ENCODE peak calls at places on chromosome 7, in seven cellular contexts. M, E, S, P, C, A and V are unnamed samples.

GRCh38 chr7:774161-775109 is 47.4 kb upstream of the PRKAR1B start:
- DNase-seq in C (peak; percentile 75), A (peak; percentile 13), E (peak; percentile 19), M (no peak), P (peak; percentile 69), S (peak; percentile 74), V (peak; percentile 67)

GRCh38 chr7:28867181-28867580 is 90.9 kb downstream of the TRIL start:
- DNase-seq in S (no peak), E (no peak), M (no peak), A (no peak), C (no peak), P (no peak), V (no peak)

GRCh38 chr7:117931314-117931713 is 58.1 kb upstream of the CTTNBP2 start:
- DNase-seq in M (no peak), P (no peak), C (no peak), E (no peak), A (no peak), S (no peak), V (no peak)

GRCh38 chr7:17844514-17845196 is 95.6 kb downstream of the SNX13 start:
- DNase-seq in A (no peak), P (no peak), E (no peak), S (no peak), C (peak; percentile 5), M (no peak), V (no peak)

GRCh38 chr7:108592633-108593277 is 23.1 kb downstream of the DNAJB9 start:
- DNase-seq in C (peak; percentile 44), S (no peak), A (peak; percentile 12), E (peak; percentile 93), P (no peak), M (peak; percentile 34), V (no peak)

GRCh38 chr7:19413444-19413965 is 268.3 kb upstream of the FERD3L start:
- DNase-seq in A (peak; percentile 60), C (no peak), S (no peak), E (no peak), P (no peak), M (no peak), V (no peak)

GRCh38 chr7:102284891-102285540 is 1.7 kb upstream of the SH2B2 start:
- DNase-seq in S (no peak), C (no peak), E (no peak), P (no peak), A (no peak), M (peak; percentile 59), V (no peak)

GRCh38 chr7:10655031-10655430 is 318.6 kb upstream of the PHF14 start:
- DNase-seq in A (no peak), S (no peak), E (no peak), C (no peak), P (no peak), M (no peak), V (no peak)

GRCh38 chr7:79787623-79788022 is 334.2 kb upstream of the MAGI2 start:
- DNase-seq in C (peak; percentile 78), M (no peak), P (no peak), E (no peak), S (no peak), A (peak; percentile 42), V (no peak)

GRCh38 chr7:11831383-11831726 is 643 bp downstream of the THSD7A start:
- DNase-seq in C (no peak), P (no peak), A (no peak), E (peak; percentile 86), M (no peak), S (no peak), V (no peak)

GRCh38 chr7:102098986-102099385 is 187.7 kb upstream of the SH2B2 start:
- DNase-seq in M (no peak), A (no peak), P (no peak), C (no peak), E (no peak), S (no peak), V (no peak)

GRCh38 chr7:128830231-128831177 is at the start of gene FLNC:
- DNase-seq in E (no peak), C (peak; percentile 91), A (peak; percentile 73), S (peak; percentile 34), M (peak; percentile 48), P (no peak), V (no peak)

GRCh38 chr7:84941291-84941690 is 245.6 kb downstream of the SEMA3D start:
- DNase-seq in S (no peak), C (no peak), E (no peak), A (no peak), P (no peak), M (no peak), V (no peak)